ENCODE peak calls at places on chromosome 2, in five cellular contexts. One of them, this sample, is unnamed.

GRCh38 chr2:51441786-51442185 is 409.9 kb upstream of the NRXN1 start:
- DNase-seq in HFFc6: no peak
- DNase-seq in NCI-H2107: no peak
- DNase-seq in fibroblast of the aortic adventitia: no peak
- DNase-seq in AG20443: no peak
- DNase-seq in this sample: no peak

GRCh38 chr2:177888581-177888980 is 184.0 kb downstream of the PDE11A start:
- DNase-seq in HFFc6: no peak
- DNase-seq in fibroblast of the aortic adventitia: no peak
- DNase-seq in NCI-H2107: peak; percentile 32
- DNase-seq in AG20443: no peak
- DNase-seq in this sample: no peak

GRCh38 chr2:63814114-63814513 is 27.6 kb upstream of the UGP2 start:
- DNase-seq in HFFc6: no peak
- DNase-seq in NCI-H2107: no peak
- DNase-seq in fibroblast of the aortic adventitia: peak; percentile 14
- DNase-seq in AG20443: no peak
- DNase-seq in this sample: no peak

GRCh38 chr2:43576983-43577892 is 18.6 kb downstream of the THADA start:
- DNase-seq in HFFc6: peak; percentile 51
- DNase-seq in NCI-H2107: no peak
- DNase-seq in fibroblast of the aortic adventitia: peak; percentile 88
- DNase-seq in AG20443: peak; percentile 77
- DNase-seq in this sample: no peak

GRCh38 chr2:85131116-85131515 is 2.1 kb upstream of the TCF7L1 start:
- DNase-seq in AG20443: peak; percentile 24
- DNase-seq in fibroblast of the aortic adventitia: peak; percentile 59
- DNase-seq in HFFc6: no peak
- DNase-seq in NCI-H2107: no peak
- DNase-seq in this sample: no peak

GRCh38 chr2:54570925-54571694 is 115.0 kb downstream of the SPTBN1 start:
- DNase-seq in AG20443: peak; percentile 85
- DNase-seq in fibroblast of the aortic adventitia: peak; percentile 94
- DNase-seq in HFFc6: peak; percentile 48
- DNase-seq in NCI-H2107: no peak
- DNase-seq in this sample: no peak

GRCh38 chr2:38907743-38908562 is 18.3 kb downstream of the ARHGEF33 start:
- DNase-seq in fibroblast of the aortic adventitia: no peak
- DNase-seq in NCI-H2107: no peak
- DNase-seq in HFFc6: no peak
- DNase-seq in AG20443: peak; percentile 25
- DNase-seq in this sample: no peak

GRCh38 chr2:72113847-72114692 is 33.6 kb downstream of the CYP26B1 start:
- DNase-seq in NCI-H2107: no peak
- DNase-seq in fibroblast of the aortic adventitia: no peak
- DNase-seq in AG20443: no peak
- DNase-seq in HFFc6: no peak
- DNase-seq in this sample: peak; percentile 36

GRCh38 chr2:85594715-85595377 is 699 bp upstream of the RNF181 start:
- DNase-seq in fibroblast of the aortic adventitia: no peak
- DNase-seq in NCI-H2107: no peak
- DNase-seq in AG20443: no peak
- DNase-seq in HFFc6: no peak
- DNase-seq in this sample: no peak

GRCh38 chr2:46915811-46916630 is 415 bp upstream of the MCFD2 start:
- DNase-seq in NCI-H2107: peak; percentile 70
- DNase-seq in fibroblast of the aortic adventitia: peak; percentile 87
- DNase-seq in AG20443: peak; percentile 99
- DNase-seq in HFFc6: peak; percentile 94
- DNase-seq in this sample: peak; percentile 97

GRCh38 chr2:233395687-233396086 is 41.4 kb downstream of the DGKD start:
- DNase-seq in fibroblast of the aortic adventitia: no peak
- DNase-seq in AG20443: no peak
- DNase-seq in HFFc6: no peak
- DNase-seq in NCI-H2107: no peak
- DNase-seq in this sample: no peak

This sample was measured in posterior vena cava.